ENCODE peak calls at places on chromosome 22, in seven cellular contexts. One of them, this sample, is unnamed.

GRCh38 chr22:36612458-36612857 is 83.5 kb upstream of the EIF3D start:
- DNase-seq in A549: no peak
- DNase-seq in IMR-90: peak
- DNase-seq in H1: no peak
- DNase-seq in SK-N-SH: no peak
- DNase-seq in GM12878: no peak
- DNase-seq in K562: no peak
- DNase-seq in this sample: no peak

GRCh38 chr22:39593061-39593930 is 22.7 kb downstream of the CACNA1I start:
- DNase-seq in A549: peak
- DNase-seq in IMR-90: no peak
- DNase-seq in H1: no peak
- DNase-seq in SK-N-SH: no peak
- DNase-seq in GM12878: no peak
- DNase-seq in K562: no peak
- DNase-seq in this sample: no peak

GRCh38 chr22:27327981-27328721 is 473.4 kb downstream of the MN1 start:
- DNase-seq in A549: peak
- DNase-seq in IMR-90: no peak
- DNase-seq in H1: peak
- DNase-seq in SK-N-SH: no peak
- DNase-seq in GM12878: no peak
- DNase-seq in K562: no peak
- DNase-seq in this sample: no peak

GRCh38 chr22:49425356-49425755 is 402.3 kb downstream of the BRD1 start:
- DNase-seq in A549: no peak
- DNase-seq in IMR-90: no peak
- DNase-seq in H1: no peak
- DNase-seq in SK-N-SH: no peak
- DNase-seq in GM12878: no peak
- DNase-seq in K562: no peak
- DNase-seq in this sample: no peak

GRCh38 chr22:36816635-36817428 is at the start of gene PVALB:
- DNase-seq in A549: no peak
- DNase-seq in IMR-90: peak
- DNase-seq in H1: peak
- DNase-seq in SK-N-SH: peak
- DNase-seq in GM12878: no peak
- DNase-seq in K562: peak
- DNase-seq in this sample: no peak

GRCh38 chr22:44828193-44828592 is 75.8 kb downstream of the ARHGAP8 start:
- DNase-seq in A549: peak
- DNase-seq in IMR-90: no peak
- DNase-seq in H1: peak
- DNase-seq in SK-N-SH: peak
- DNase-seq in GM12878: no peak
- DNase-seq in K562: peak
- DNase-seq in this sample: no peak

GRCh38 chr22:40857309-40857851 is 432 bp downstream of the XPNPEP3 start:
- DNase-seq in A549: no peak
- DNase-seq in IMR-90: no peak
- DNase-seq in H1: no peak
- DNase-seq in SK-N-SH: no peak
- DNase-seq in GM12878: no peak
- DNase-seq in K562: no peak
- DNase-seq in this sample: no peak

GRCh38 chr22:38986629-38987028 is 4.5 kb downstream of the APOBEC3B start:
- DNase-seq in A549: no peak
- DNase-seq in IMR-90: no peak
- DNase-seq in H1: no peak
- DNase-seq in SK-N-SH: no peak
- DNase-seq in GM12878: no peak
- DNase-seq in K562: no peak
- DNase-seq in this sample: no peak

GRCh38 chr22:26972281-26972680 is 314.9 kb downstream of the MIAT start:
- DNase-seq in A549: no peak
- DNase-seq in IMR-90: no peak
- DNase-seq in H1: no peak
- DNase-seq in SK-N-SH: no peak
- DNase-seq in GM12878: no peak
- DNase-seq in K562: no peak
- DNase-seq in this sample: no peak

GRCh38 chr22:49017769-49018330 is 809.8 kb downstream of the BRD1 start:
- DNase-seq in A549: no peak
- DNase-seq in IMR-90: no peak
- DNase-seq in H1: peak
- DNase-seq in SK-N-SH: peak
- DNase-seq in GM12878: no peak
- DNase-seq in K562: no peak
- DNase-seq in this sample: no peak

GRCh38 chr22:26784772-26785171 is 127.4 kb downstream of the MIAT start:
- DNase-seq in A549: no peak
- DNase-seq in IMR-90: no peak
- DNase-seq in H1: no peak
- DNase-seq in SK-N-SH: no peak
- DNase-seq in GM12878: no peak
- DNase-seq in K562: no peak
- DNase-seq in this sample: no peak

GRCh38 chr22:37545703-37546435 is 14.4 kb upstream of the CDC42EP1 start:
- DNase-seq in A549: peak
- DNase-seq in IMR-90: peak
- DNase-seq in H1: peak
- DNase-seq in SK-N-SH: no peak
- DNase-seq in GM12878: no peak
- DNase-seq in K562: no peak
- DNase-seq in this sample: no peak

GRCh38 chr22:36286096-36286957 is 33.4 kb downstream of the APOL1 start:
- DNase-seq in A549: peak
- DNase-seq in IMR-90: peak
- DNase-seq in H1: peak
- DNase-seq in SK-N-SH: peak
- DNase-seq in GM12878: no peak
- DNase-seq in K562: peak
- DNase-seq in this sample: peak

GRCh38 chr22:31790240-31790639 is 36.4 kb downstream of the DEPDC5 start:
- DNase-seq in A549: no peak
- DNase-seq in IMR-90: no peak
- DNase-seq in H1: no peak
- DNase-seq in SK-N-SH: no peak
- DNase-seq in GM12878: no peak
- DNase-seq in K562: no peak
- DNase-seq in this sample: no peak

GRCh38 chr22:17205432-17205831 is 13.8 kb downstream of the ADA2 start:
- DNase-seq in A549: no peak
- DNase-seq in IMR-90: no peak
- DNase-seq in H1: no peak
- DNase-seq in SK-N-SH: no peak
- DNase-seq in GM12878: no peak
- DNase-seq in K562: no peak
- DNase-seq in this sample: no peak

GRCh38 chr22:37674951-37675929 is at the start of gene LGALS1:
- DNase-seq in A549: peak
- DNase-seq in IMR-90: peak
- DNase-seq in H1: peak
- DNase-seq in SK-N-SH: peak
- DNase-seq in GM12878: no peak
- DNase-seq in K562: peak
- DNase-seq in this sample: peak

GRCh38 chr22:46103664-46104063 is 46.7 kb upstream of the PPARA start:
- DNase-seq in A549: no peak
- DNase-seq in IMR-90: no peak
- DNase-seq in H1: no peak
- DNase-seq in SK-N-SH: no peak
- DNase-seq in GM12878: no peak
- DNase-seq in K562: no peak
- DNase-seq in this sample: no peak

GRCh38 chr22:49044776-49045175 is 782.9 kb downstream of the BRD1 start:
- DNase-seq in A549: no peak
- DNase-seq in IMR-90: no peak
- DNase-seq in H1: no peak
- DNase-seq in SK-N-SH: no peak
- DNase-seq in GM12878: no peak
- DNase-seq in K562: no peak
- DNase-seq in this sample: no peak

DNA sequence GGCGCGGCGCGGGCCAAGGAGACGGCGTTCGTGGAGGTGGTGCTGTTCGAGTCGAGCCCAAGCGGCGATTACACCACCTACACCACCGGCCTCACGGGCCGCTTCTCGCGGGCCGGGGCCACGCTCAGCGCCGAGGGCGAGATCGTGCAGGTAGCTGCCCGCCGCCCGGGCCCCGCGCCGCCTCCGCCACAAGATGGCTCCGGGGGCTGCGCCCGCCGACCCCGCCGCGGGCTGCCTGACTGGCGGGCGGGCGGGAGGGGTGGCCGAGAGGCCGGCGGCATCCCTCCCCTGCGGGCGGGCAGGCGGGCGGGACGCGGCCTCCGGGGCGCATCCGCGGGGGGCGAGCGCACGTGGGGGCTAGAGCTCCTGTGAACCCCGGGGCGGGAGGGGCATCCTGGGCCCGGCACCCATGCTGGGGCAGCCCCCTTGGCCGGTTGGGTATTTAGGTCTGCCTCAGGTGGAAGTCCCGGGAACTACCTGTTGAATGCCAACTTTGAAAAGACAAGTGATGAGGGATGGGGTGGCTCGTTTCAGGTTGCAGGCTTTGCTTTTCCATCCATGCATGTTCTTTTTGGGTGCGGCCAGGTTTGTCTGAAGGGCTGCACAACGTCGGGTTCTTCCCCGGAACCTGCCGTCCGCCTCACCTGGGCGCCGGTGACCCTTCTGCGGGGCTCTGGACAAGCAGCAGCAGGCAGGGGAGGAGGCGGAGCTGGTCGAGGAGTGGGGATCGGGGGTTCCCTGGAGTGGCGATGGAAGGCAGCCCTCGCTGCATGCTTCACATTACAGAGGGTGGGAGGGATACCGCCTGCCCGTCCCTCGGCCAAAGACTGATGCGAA is 763 bp downstream of the ZNRF3 start:
- DNase-seq in A549: peak
- DNase-seq in IMR-90: peak
- DNase-seq in H1: peak
- DNase-seq in SK-N-SH: peak
- DNase-seq in GM12878: no peak
- DNase-seq in K562: peak
- DNase-seq in this sample: peak
- TF ChIP-seq RAD21 in A549: no peak
- TF ChIP-seq RAD21 in IMR-90: no peak
- TF ChIP-seq RAD21 in H1: peak
- TF ChIP-seq RAD21 in SK-N-SH: no peak
- TF ChIP-seq RAD21 in GM12878: no peak
- TF ChIP-seq RAD21 in K562: no peak
- TF ChIP-seq RAD21 in this sample: no peak

DNA sequence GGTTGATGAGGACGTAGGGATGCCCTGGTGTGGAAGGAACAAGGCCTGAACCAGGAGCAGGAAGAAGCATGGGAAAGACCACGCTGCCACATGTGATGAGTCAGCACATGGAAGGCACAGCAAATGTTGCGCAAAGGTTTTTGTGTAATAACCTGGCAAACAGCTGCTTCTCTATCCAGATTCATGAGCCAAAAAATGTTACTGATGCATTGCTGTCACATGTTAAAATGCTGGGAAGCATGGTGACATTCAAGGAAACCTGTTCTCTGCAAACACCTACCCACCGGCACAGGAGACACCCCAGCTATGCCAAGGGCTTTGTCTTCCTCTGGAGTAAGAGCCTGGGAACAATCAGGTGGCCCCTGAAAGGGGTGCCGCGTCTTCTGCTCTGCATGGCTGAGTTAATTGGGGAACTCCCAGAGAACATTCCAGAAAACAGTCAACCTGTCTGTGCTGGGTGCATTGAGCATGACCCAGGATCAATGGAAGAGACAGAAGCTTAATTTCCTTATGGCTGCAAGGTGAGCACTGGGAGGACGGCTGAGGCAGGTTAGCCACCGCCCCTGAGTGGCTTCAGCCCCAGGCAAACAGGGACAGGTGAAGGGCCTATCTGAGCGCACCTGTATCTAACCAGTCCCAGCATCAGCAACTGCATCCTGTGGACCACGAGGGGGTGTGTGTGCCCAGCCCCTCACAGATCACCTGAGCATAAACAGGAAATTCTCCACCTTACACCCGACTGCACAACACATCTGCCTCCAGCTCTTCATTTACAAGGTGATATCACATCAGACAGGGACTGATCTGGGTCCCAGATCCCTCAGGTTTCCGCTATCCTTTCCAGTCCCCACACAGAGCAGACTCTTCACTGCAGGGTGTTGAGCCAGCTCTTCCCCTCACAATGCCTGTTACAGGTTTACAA is 108.4 kb downstream of the GGTLC2 start:
- DNase-seq in A549: no peak
- DNase-seq in IMR-90: peak
- DNase-seq in H1: peak
- DNase-seq in SK-N-SH: no peak
- DNase-seq in GM12878: no peak
- DNase-seq in K562: peak
- DNase-seq in this sample: no peak
- TF ChIP-seq RAD21 in A549: no peak
- TF ChIP-seq RAD21 in IMR-90: no peak
- TF ChIP-seq RAD21 in H1: no peak
- TF ChIP-seq RAD21 in SK-N-SH: no peak
- TF ChIP-seq RAD21 in GM12878: no peak
- TF ChIP-seq RAD21 in K562: no peak
- TF ChIP-seq RAD21 in this sample: no peak

DNA sequence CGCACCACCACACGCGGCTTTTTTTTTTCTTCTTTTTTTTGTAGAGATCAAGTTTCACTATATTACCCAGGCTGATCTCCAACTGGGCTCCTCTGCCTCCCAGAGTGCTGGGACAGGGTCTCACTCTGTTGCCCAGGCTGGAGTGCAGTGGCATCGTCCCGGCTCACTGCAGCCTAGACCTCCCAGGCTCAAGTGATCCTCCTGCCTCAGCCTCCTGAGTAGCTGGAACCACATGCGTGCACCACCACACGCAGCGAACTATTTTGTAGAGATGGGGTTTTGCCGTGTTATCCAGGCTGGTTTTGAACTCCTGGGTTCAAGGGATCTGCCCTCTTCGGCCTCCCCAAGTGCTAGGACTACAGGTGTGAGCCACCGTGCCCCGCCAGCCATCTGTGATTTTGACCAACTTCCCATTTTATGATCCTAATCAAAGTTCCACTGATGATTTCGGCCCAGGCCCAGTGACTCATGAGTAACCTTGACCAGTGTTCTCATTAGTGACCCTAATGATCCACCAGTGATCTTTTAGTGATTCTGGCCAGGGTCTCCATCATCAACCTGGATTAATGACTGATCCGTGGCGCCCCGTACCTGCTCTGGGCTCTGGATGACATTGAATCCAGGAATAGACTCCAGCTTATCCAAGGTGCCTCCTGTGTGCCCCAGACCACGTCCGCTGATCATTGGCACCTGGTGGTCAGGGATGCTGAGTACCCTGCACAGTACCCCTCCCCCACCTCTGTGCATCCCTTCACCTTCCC is 1.7 kb downstream of the TYMP start:
- DNase-seq in A549: no peak
- DNase-seq in IMR-90: no peak
- DNase-seq in H1: no peak
- DNase-seq in SK-N-SH: no peak
- DNase-seq in GM12878: no peak
- DNase-seq in K562: no peak
- DNase-seq in this sample: no peak
- TF ChIP-seq RAD21 in A549: no peak
- TF ChIP-seq RAD21 in IMR-90: no peak
- TF ChIP-seq RAD21 in H1: no peak
- TF ChIP-seq RAD21 in SK-N-SH: no peak
- TF ChIP-seq RAD21 in GM12878: no peak
- TF ChIP-seq RAD21 in K562: no peak
- TF ChIP-seq RAD21 in this sample: no peak

GRCh38 chr22:20209761-20210250 is 58.3 kb downstream of the RTN4R start:
- DNase-seq in A549: no peak
- DNase-seq in IMR-90: no peak
- DNase-seq in H1: no peak
- DNase-seq in SK-N-SH: no peak
- DNase-seq in GM12878: no peak
- DNase-seq in K562: no peak
- DNase-seq in this sample: no peak
- TF ChIP-seq RAD21 in A549: no peak
- TF ChIP-seq RAD21 in IMR-90: no peak
- TF ChIP-seq RAD21 in H1: no peak
- TF ChIP-seq RAD21 in SK-N-SH: no peak
- TF ChIP-seq RAD21 in GM12878: no peak
- TF ChIP-seq RAD21 in K562: no peak
- TF ChIP-seq RAD21 in this sample: no peak